ENCODE peak calls at places on chromosomes 12 and 14, in ten cellular contexts. L is endodermal cell; C is GM12865; H is IMR-90; Q is CD8-positive, alpha-beta T cell; Z is AG10803; J is brain microvascular endothelial cell; O is A673; M is Panc1; G is fibroblast of villous mesenchyme. P is an unnamed sample.

GRCh38 chr12:545835-546234 is 86.1 kb downstream of the B4GALNT3 start:
- DNase-seq in L (no peak), C (no peak), H (no peak), Q (no peak), Z (no peak), J (no peak), O (no peak), M (no peak), G (no peak), P (no peak)

GRCh38 chr12:99978152-99978551 is 6.6 kb downstream of the ANKS1B start:
- DNase-seq in L (no peak), C (no peak), H (no peak), Q (no peak), Z (no peak), J (no peak), O (no peak), M (no peak), G (no peak), P (no peak)

GRCh38 chr12:67352682-67353081 is 83.5 kb downstream of the CAND1 start:
- DNase-seq in L (no peak), C (no peak), H (peak; percentile 10), Q (no peak), Z (no peak), J (no peak), O (no peak), M (no peak), G (no peak), P (no peak)

GRCh38 chr12:96167492-96167891 is 26.7 kb upstream of the ELK3 start:
- DNase-seq in L (no peak), C (no peak), H (no peak), Q (no peak), Z (no peak), J (no peak), O (no peak), M (no peak), G (no peak), P (no peak)

GRCh38 chr14:39229222-39229543 is 4.5 kb upstream of the MIA2 start:
- DNase-seq in L (no peak), C (peak; percentile 67), H (peak; percentile 7), Q (peak; percentile 33), Z (peak; percentile 17), J (no peak), O (no peak), M (no peak), G (no peak), P (peak; percentile 20)

GRCh38 chr12:26195641-26196423 is 459 bp downstream of the SSPN start:
- DNase-seq in L (peak; percentile 84), C (peak; percentile 3), H (peak; percentile 31), Q (no peak), Z (peak; percentile 40), J (peak; percentile 22), O (peak; percentile 53), M (peak; percentile 62), G (peak; percentile 37), P (peak; percentile 26)

GRCh38 chr14:62661818-62662217 is 383.4 kb downstream of the KCNH5 start:
- DNase-seq in L (no peak), C (no peak), H (peak; percentile 22), Q (no peak), Z (no peak), J (no peak), O (peak; percentile 80), M (no peak), G (no peak), P (no peak)

GRCh38 chr12:46908236-46908935 is 82.6 kb upstream of the SLC38A4 start:
- DNase-seq in L (no peak), C (no peak), H (peak; percentile 34), Q (no peak), Z (peak; percentile 60), J (peak; percentile 20), O (peak; percentile 31), M (no peak), G (no peak), P (peak; percentile 40)

GRCh38 chr14:103337794-103338193 is 3.8 kb downstream of the EIF5 start:
- DNase-seq in L (no peak), C (no peak), H (no peak), Q (no peak), Z (no peak), J (no peak), O (no peak), M (no peak), G (no peak), P (no peak)

GRCh38 chr12:46604684-46605083 is 221.1 kb downstream of the SLC38A4 start:
- DNase-seq in L (no peak), C (no peak), H (no peak), Q (no peak), Z (no peak), J (no peak), O (no peak), M (no peak), G (no peak), P (no peak)

GRCh38 chr12:121939992-121940766 is 21.8 kb downstream of the CFAP251 start:
- DNase-seq in L (peak; percentile 59), C (no peak), H (no peak), Q (no peak), Z (no peak), J (no peak), O (no peak), M (no peak), G (no peak), P (no peak)

GRCh38 chr12:92118826-92119536 is 26.7 kb downstream of the BTG1 start:
- DNase-seq in L (no peak), C (no peak), H (no peak), Q (no peak), Z (no peak), J (no peak), O (no peak), M (no peak), G (no peak), P (no peak)

GRCh38 chr12:92121826-92122225 is 23.8 kb downstream of the BTG1 start:
- DNase-seq in L (no peak), C (no peak), H (no peak), Q (no peak), Z (no peak), J (no peak), O (no peak), M (no peak), G (no peak), P (no peak)

GRCh38 chr12:92123780-92124707 is 21.6 kb downstream of the BTG1 start:
- DNase-seq in L (no peak), C (no peak), H (peak; percentile 52), Q (no peak), Z (peak; percentile 31), J (no peak), O (no peak), M (no peak), G (no peak), P (no peak)

GRCh38 chr12:92124708-92125067 is 21.0 kb downstream of the BTG1 start:
- DNase-seq in L (no peak), C (no peak), H (no peak), Q (no peak), Z (no peak), J (no peak), O (no peak), M (no peak), G (no peak), P (no peak)

DNA sequence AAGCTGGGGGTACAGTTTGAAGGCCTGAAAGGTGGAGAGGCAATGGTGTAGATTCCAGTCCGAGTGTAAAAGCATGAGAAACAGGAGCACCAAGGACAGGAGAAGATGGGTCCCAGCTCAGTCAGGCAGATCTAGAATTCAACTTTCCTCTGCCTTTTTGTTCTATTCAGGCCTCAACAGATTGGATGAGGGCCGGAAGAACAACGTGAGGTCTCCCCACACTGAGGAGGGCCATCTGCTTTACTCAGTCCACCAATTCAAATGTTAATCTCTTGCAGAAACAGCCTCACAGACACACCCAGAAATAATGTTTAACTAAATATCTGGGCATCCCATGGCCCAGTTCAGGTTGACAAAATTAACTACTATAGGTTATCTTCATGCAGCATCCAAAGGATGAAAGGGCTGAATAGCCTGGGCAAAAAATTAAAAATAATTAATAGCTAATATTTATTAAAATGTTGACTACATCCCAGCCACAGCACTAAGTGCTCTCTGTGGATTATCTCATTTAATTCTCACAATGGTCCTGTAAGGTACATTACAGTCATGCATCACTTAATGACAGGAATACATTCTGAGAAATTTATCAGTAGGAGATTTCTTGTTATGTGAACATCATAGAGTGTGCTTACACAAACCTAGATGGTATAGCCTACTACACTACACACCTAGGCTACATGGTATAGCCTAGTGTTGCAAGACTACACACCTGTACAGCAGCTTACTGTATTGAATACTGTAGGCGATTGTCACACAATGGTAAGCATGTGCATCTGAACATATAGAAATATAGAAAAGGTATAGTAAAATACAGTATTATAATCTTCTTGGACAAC is 22.5 kb downstream of the BTG1 start:
- DNase-seq in L (no peak), C (no peak), H (no peak), Q (no peak), Z (no peak), J (no peak), O (no peak), M (no peak), G (no peak), P (no peak)
- H3K4me3 ChIP-seq in L (no peak overlapping the region), C (no peak overlapping the region), H (no peak overlapping the region), Q (no peak overlapping the region), Z (no peak overlapping the region), J (no peak overlapping the region), O (no peak overlapping the region), M (no peak overlapping the region), G (no peak overlapping the region), P (no peak overlapping the region)

DNA sequence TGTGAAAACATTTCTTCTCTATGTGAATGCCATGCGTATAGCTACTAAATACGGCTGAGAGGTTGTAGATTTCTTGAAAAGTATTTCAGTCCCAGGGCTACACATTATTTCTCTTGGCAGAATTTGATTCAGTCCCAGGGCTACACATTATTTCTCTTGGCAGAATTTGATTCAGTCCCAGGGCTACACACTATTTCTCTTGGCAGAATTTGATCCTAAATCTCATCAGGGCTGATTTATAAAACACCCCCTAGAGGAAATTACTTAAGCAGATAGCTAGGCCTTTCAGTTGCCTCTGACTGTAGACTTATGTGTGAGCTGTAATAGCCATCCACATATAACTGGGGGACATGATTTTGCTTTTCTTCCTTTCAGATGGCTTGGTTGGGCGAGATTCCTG is 50.4 kb downstream of the AK7 start:
- DNase-seq in L (no peak), C (no peak), H (no peak), Q (no peak), Z (no peak), J (no peak), O (no peak), M (no peak), G (no peak), P (no peak)
- TF ChIP-seq CTCF in L (no peak), C (no peak), H (no peak), Q (no peak), Z (no peak), J (no peak), O (no peak), M (no peak), G (no peak), P (no peak)

DNA sequence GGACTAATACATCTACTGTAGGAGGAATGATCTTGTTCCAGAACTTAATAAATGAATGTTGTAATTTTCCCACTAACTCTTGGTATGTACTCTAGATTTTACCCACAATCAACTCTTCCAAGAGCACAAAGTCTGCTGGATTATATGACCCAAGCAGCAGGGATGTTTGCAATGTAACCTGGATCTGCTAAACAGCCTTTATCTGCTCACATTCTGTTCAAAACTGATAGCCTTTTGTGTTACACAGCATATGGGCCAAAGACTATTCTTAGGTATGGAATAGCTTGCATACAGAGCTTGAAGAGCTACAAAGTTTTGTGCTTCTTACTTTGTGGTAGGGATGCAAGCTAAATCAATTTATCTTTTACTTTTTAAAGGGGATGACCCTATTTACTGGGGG is 213.7 kb upstream of the DCN start:
- DNase-seq in L (no peak), C (no peak), H (no peak), Q (no peak), Z (no peak), J (no peak), O (no peak), M (no peak), G (no peak), P (no peak)
- H3K4me3 ChIP-seq in L (no peak overlapping the region), C (no peak overlapping the region), H (no peak overlapping the region), Q (no peak overlapping the region), Z (no peak overlapping the region), J (no peak overlapping the region), O (no peak overlapping the region), M (no peak overlapping the region), G (no peak overlapping the region), P (no peak overlapping the region)

GRCh38 chr12:127363392-127363791 is 903.6 kb upstream of the TMEM132C start:
- DNase-seq in L (peak; percentile 84), C (peak; percentile 20), H (no peak), Q (no peak), Z (no peak), J (peak; percentile 31), O (peak; percentile 74), M (no peak), G (no peak), P (peak; percentile 56)
- TF ChIP-seq CTCF in L (peak; percentile 79), C (peak; percentile 35), H (peak; percentile 25), Q (no peak), Z (peak; percentile 45), J (peak; percentile 70), O (peak; percentile 67), M (no peak), G (peak; percentile 35), P (peak; percentile 31)

P was measured in foreskin fibroblast.